ENCODE peak calls at places on chromosomes 4 and X, in six cellular contexts. One of them, this sample, is unnamed.

GRCh38 chr4:119672086-119672485 is 43.5 kb upstream of the PDE5A start:
- DNase-seq in ELR: no peak
- DNase-seq in astrocyte: no peak
- DNase-seq in stimulated activated naive CD4-positive, alpha-beta T cell: no peak
- DNase-seq in amygdala: no peak
- DNase-seq in foreskin fibroblast: no peak
- DNase-seq in this sample: peak; percentile 37

GRCh38 chr4:23485793-23486192 is 404.1 kb downstream of the PPARGC1A start:
- DNase-seq in ELR: no peak
- DNase-seq in astrocyte: peak; percentile 40
- DNase-seq in stimulated activated naive CD4-positive, alpha-beta T cell: no peak
- DNase-seq in amygdala: no peak
- DNase-seq in foreskin fibroblast: no peak
- DNase-seq in this sample: peak; percentile 0

GRCh38 chr4:183320211-183321068 is at the start of gene CLDN22:
- DNase-seq in ELR: no peak
- DNase-seq in astrocyte: no peak
- DNase-seq in stimulated activated naive CD4-positive, alpha-beta T cell: no peak
- DNase-seq in amygdala: no peak
- DNase-seq in foreskin fibroblast: no peak
- DNase-seq in this sample: no peak

GRCh38 chrX:153603131-153603656 is 4.3 kb upstream of the CCNQ start:
- DNase-seq in ELR: no peak
- DNase-seq in astrocyte: no peak
- DNase-seq in stimulated activated naive CD4-positive, alpha-beta T cell: no peak
- DNase-seq in amygdala: no peak
- DNase-seq in foreskin fibroblast: no peak
- DNase-seq in this sample: no peak

GRCh38 chrX:8783100-8784098 is 17.8 kb downstream of the FAM9A start:
- DNase-seq in ELR: no peak
- DNase-seq in astrocyte: no peak
- DNase-seq in stimulated activated naive CD4-positive, alpha-beta T cell: peak; percentile 51
- DNase-seq in amygdala: no peak
- DNase-seq in foreskin fibroblast: no peak
- DNase-seq in this sample: peak; percentile 18

GRCh38 chr4:69718376-69719293 is 41.8 kb downstream of the SULT1B1 start:
- DNase-seq in ELR: peak; percentile 1
- DNase-seq in astrocyte: peak; percentile 15
- DNase-seq in stimulated activated naive CD4-positive, alpha-beta T cell: no peak
- DNase-seq in amygdala: no peak
- DNase-seq in foreskin fibroblast: no peak
- DNase-seq in this sample: no peak

GRCh38 chrX:2894885-2895292 is 34.2 kb downstream of the ARSD start:
- DNase-seq in ELR: peak; percentile 4
- DNase-seq in astrocyte: peak; percentile 20
- DNase-seq in stimulated activated naive CD4-positive, alpha-beta T cell: no peak
- DNase-seq in amygdala: no peak
- DNase-seq in foreskin fibroblast: peak; percentile 63
- DNase-seq in this sample: peak; percentile 84

GRCh38 chr4:108118505-108118904 is 50.2 kb downstream of the LEF1 start:
- DNase-seq in ELR: peak; percentile 54
- DNase-seq in astrocyte: no peak
- DNase-seq in stimulated activated naive CD4-positive, alpha-beta T cell: no peak
- DNase-seq in amygdala: no peak
- DNase-seq in foreskin fibroblast: no peak
- DNase-seq in this sample: peak; percentile 69

GRCh38 chr4:105147226-105148151 is 813 bp downstream of the TET2 start:
- DNase-seq in ELR: peak; percentile 49
- DNase-seq in astrocyte: peak; percentile 42
- DNase-seq in stimulated activated naive CD4-positive, alpha-beta T cell: peak; percentile 50
- DNase-seq in amygdala: peak; percentile 34
- DNase-seq in foreskin fibroblast: peak; percentile 10
- DNase-seq in this sample: peak; percentile 50

This sample was measured in M059J.